ENCODE peak calls at places on chromosome 18, in four cellular contexts. K, R, O and Q are unnamed samples.

GRCh38 chr18:47254341-47254939 is 3.0 kb upstream of the SKOR2 start:
- DNase-seq in K (peak), R (no peak), O (no peak), Q (no peak)

GRCh38 chr18:38872342-38872741 is 1306.7 kb upstream of the CELF4 start:
- DNase-seq in K (no peak), R (no peak), O (no peak), Q (no peak)

GRCh38 chr18:54956506-54956905 is 2.8 kb downstream of the CCDC68 start:
- DNase-seq in K (no peak), R (no peak), O (no peak), Q (no peak)

GRCh38 chr18:58242435-58242834 is 198.4 kb downstream of the NEDD4L start:
- DNase-seq in K (no peak), R (no peak), O (no peak), Q (no peak)

GRCh38 chr18:13629841-13630747 is 96.3 kb downstream of the FAM210A start:
- DNase-seq in K (peak), R (peak), O (peak), Q (no peak)

GRCh38 chr18:61782545-61782944 is 110.3 kb downstream of the RNF152 start:
- DNase-seq in K (no peak), R (no peak), O (no peak), Q (no peak)

GRCh38 chr18:45755936-45756335 is 32.0 kb downstream of the SLC14A1 start:
- DNase-seq in K (no peak), R (no peak), O (no peak), Q (no peak)

GRCh38 chr18:58552057-58552461 is 76.8 kb downstream of the ALPK2 start:
- DNase-seq in K (peak), R (no peak), O (no peak), Q (no peak)

GRCh38 chr18:31162825-31163435 is at the start of gene DSC1:
- DNase-seq in K (no peak), R (no peak), O (no peak), Q (no peak)

GRCh38 chr18:68676913-68677312 is 38.0 kb downstream of the TMX3 start:
- DNase-seq in K (no peak), R (no peak), O (no peak), Q (no peak)

DNA sequence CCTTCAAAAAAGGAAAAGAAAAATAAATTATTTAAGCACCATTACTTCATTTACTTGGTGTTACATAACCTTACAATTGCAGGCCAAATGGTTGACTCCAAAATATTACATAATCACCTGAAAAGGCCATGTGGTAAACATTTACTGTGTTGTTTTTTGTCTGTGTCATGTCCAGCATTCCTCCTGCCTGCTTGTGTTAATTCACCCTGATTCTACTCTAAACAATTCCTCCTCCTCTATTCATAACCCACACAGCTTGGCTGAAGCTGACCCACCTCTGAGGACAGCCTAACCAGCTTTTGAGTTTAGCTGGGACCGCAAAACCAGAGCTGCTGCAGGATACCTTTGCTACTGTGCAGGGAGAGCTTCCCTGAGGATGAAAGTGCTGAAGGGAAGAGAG is 35.4 kb downstream of the TMX3 start:
- DNase-seq in K (no peak), R (no peak), O (no peak), Q (no peak)
- TF ChIP-seq POLR2AphosphoS5 in K (no peak), R (no peak), O (no peak), Q (no peak)

DNA sequence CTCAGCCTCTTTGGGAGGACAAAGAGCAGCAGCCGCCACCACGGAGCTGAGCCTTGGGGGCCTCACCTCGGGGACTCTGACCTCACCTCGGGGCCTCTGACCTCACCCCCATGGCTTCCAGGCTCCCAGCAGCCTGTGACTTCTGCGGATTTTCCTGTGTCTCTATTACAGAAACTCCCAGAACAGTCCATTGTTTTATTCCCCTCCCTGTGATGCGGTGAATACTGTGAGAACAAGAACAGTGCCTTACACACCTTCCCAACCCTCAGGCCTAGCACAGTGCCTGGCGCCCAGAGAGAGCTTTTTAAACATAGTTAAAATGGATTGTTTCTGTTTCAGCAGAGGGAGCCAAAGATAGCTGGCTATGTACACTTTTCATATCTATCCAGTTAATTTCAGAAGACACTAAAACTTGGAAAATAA is 63.7 kb downstream of the MBP start:
- DNase-seq in K (no peak), R (no peak), O (no peak), Q (peak)
- TF ChIP-seq CTCF in K (no peak), R (no peak), O (no peak), Q (no peak)

GRCh38 chr18:3177902-3178687 is 41.7 kb downstream of the MYOM1 start:
- DNase-seq in K (no peak), R (peak), O (no peak), Q (peak)
- TF ChIP-seq POLR2A in K (no peak), R (peak), O (no peak), Q (no peak)

GRCh38 chr18:23632615-23633014 is 30.1 kb downstream of the ANKRD29 start:
- DNase-seq in K (no peak), R (no peak), O (no peak), Q (no peak)

GRCh38 chr18:23631746-23632145 is 31.0 kb downstream of the ANKRD29 start:
- DNase-seq in K (no peak), R (no peak), O (no peak), Q (no peak)

GRCh38 chr18:23629444-23629946 is 33.2 kb downstream of the ANKRD29 start:
- DNase-seq in K (peak), R (peak), O (no peak), Q (no peak)

GRCh38 chr18:23627964-23628363 is 34.7 kb downstream of the ANKRD29 start:
- DNase-seq in K (no peak), R (no peak), O (no peak), Q (no peak)

GRCh38 chr18:23631312-23631711 is 31.4 kb downstream of the ANKRD29 start:
- DNase-seq in K (no peak), R (no peak), O (no peak), Q (no peak)
- TF ChIP-seq POLR2AphosphoS5 in K (no peak), R (no peak), O (no peak), Q (no peak)

GRCh38 chr18:79068946-79069791 is at the start of gene ATP9B:
- DNase-seq in K (peak), R (peak), O (peak), Q (peak)
- TF ChIP-seq CTCF in K (peak), R (no peak), O (no peak), Q (peak)

GRCh38 chr18:23228102-23229051 is 93.1 kb downstream of the CABLES1 start:
- DNase-seq in K (no peak), R (peak), O (no peak), Q (no peak)
- TF ChIP-seq POLR2A in K (no peak), R (no peak), O (no peak), Q (no peak)

DNA sequence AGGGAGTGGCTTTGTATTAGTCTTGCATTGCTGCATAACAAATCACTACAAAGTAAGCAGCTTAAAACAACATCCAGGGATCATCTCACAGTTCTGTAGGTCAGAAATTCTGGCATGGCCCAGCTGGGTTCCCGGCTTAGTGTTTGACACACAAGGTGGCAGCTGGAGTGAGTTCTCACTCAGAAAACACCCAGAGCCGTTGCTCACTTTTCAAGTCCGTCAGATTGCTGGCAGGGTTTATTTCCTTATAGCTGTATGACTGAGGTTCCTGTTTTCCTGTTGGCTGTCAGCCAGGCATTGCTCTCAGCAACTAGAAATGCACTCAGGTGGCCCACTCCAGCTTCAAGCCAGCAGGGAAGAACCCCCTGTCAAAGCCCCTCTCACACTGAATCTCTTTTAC is 324.1 kb downstream of the CCDC178 start:
- DNase-seq in K (no peak), R (peak), O (no peak), Q (peak)
- TF ChIP-seq POLR2AphosphoS5 in K (no peak), R (peak), O (no peak), Q (no peak)